ENCODE peak calls at places on chromosome 20, in four cellular contexts. V is IMR-90, E is HepG2, A is HEK293T. N is an unnamed sample.

GRCh38 chr20:36128463-36129176 is 25.9 kb upstream of the EPB41L1 start:
- DNase-seq in V (peak), A (no peak), E (no peak), N (peak)

GRCh38 chr20:48404598-48404997 is 423.2 kb downstream of the PREX1 start:
- DNase-seq in A (peak), E (peak), V (no peak), N (peak)

GRCh38 chr20:24141111-24141510 is 152.5 kb upstream of the GGTLC1 start:
- DNase-seq in V (no peak), A (no peak), E (no peak), N (no peak)

GRCh38 chr20:42740191-42740870 is 449.4 kb downstream of the PTPRT start:
- DNase-seq in A (no peak), V (no peak), E (no peak), N (no peak)

GRCh38 chr20:1720845-1721475 is 63.4 kb upstream of the SIRPG start:
- DNase-seq in E (no peak), V (no peak), A (no peak), N (no peak)

GRCh38 chr20:35561268-35561667 is 19.4 kb downstream of the ERGIC3 start:
- DNase-seq in A (peak), V (peak), E (peak), N (peak)

GRCh38 chr20:47220161-47220582 is 136.3 kb downstream of the ZMYND8 start:
- DNase-seq in A (peak), E (peak), V (no peak), N (peak)

GRCh38 chr20:59831024-59831900 is 102.2 kb downstream of the SYCP2 start:
- DNase-seq in V (no peak), A (no peak), E (no peak), N (no peak)

GRCh38 chr20:60046011-60046413 is 87.8 kb downstream of the CDH26 start:
- DNase-seq in A (no peak), V (peak), E (no peak), N (no peak)

GRCh38 chr20:49345538-49345937 is 67.7 kb upstream of the ZNFX1 start:
- DNase-seq in A (no peak), E (no peak), V (peak), N (no peak)

GRCh38 chr20:24106801-24107158 is 118.2 kb upstream of the GGTLC1 start:
- DNase-seq in E (no peak), A (no peak), V (no peak), N (no peak)

GRCh38 chr20:828987-829386 is 4.5 kb upstream of the FAM110A start:
- DNase-seq in V (no peak), A (no peak), E (no peak), N (no peak)

GRCh38 chr20:50588034-50588736 is 78.0 kb downstream of the PTPN1 start:
- DNase-seq in V (peak), A (peak), E (peak), N (peak)

GRCh38 chr20:13158339-13158738 is 62.7 kb upstream of the ISM1 start:
- DNase-seq in V (no peak), A (no peak), E (no peak), N (no peak)
- TF ChIP-seq BHLHE40 in V (no peak), A (no peak), E (no peak), N (no peak)

GRCh38 chr20:63057133-63058117 is 50.7 kb upstream of the BHLHE23 start:
- DNase-seq in E (no peak), A (no peak), V (no peak), N (no peak)

GRCh38 chr20:63056236-63057132 is 49.7 kb upstream of the BHLHE23 start:
- DNase-seq in V (no peak), A (peak), E (no peak), N (peak)

GRCh38 chr20:63054695-63055240 is 48.0 kb upstream of the BHLHE23 start:
- DNase-seq in E (no peak), A (no peak), V (no peak), N (no peak)

GRCh38 chr20:63054103-63054474 is 47.3 kb upstream of the BHLHE23 start:
- DNase-seq in A (no peak), V (no peak), E (no peak), N (no peak)

DNA sequence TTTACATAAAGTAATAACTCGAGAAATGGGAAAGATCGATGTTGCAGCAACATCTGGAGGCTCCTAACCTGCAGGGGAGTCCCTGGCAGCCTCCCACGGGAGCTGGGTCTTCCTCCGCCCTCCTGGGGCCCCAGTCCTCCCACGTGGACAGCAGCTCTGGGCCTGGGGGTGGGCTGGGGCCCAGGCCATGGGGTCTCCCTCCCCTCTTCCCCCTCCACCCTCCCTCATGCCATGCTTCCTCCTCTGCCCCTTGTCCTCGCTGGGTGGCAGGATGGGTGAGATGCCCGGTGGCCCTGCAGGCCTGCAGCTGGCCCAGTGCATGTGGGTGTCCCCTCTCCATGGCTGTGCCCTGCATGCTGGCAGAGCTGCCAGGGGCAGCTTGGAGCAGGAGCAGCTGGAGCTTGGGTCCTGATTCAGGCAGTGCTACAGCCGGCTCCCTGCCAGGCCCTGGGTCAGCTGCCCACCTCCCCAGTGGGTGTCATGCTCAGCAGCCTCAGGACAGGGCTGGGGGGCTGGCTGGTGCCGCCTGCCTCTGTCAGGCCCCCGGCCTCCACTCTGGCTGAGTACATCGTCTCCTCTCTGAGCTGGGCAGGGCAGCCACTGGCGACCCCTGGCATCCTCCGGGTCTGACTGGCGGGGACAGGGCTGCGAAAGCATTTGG is 48.9 kb upstream of the BHLHE23 start:
- DNase-seq in E (no peak), A (no peak), V (no peak), N (no peak)
- TF ChIP-seq BHLHE40 in E (no peak), A (no peak), V (no peak), N (no peak)

GRCh38 chr20:4817230-4817671 is 95.5 kb downstream of the PRND start:
- DNase-seq in V (no peak), A (no peak), E (peak), N (peak)
- TF ChIP-seq BHLHE40 in V (no peak), A (no peak), E (no peak), N (no peak)

DNA sequence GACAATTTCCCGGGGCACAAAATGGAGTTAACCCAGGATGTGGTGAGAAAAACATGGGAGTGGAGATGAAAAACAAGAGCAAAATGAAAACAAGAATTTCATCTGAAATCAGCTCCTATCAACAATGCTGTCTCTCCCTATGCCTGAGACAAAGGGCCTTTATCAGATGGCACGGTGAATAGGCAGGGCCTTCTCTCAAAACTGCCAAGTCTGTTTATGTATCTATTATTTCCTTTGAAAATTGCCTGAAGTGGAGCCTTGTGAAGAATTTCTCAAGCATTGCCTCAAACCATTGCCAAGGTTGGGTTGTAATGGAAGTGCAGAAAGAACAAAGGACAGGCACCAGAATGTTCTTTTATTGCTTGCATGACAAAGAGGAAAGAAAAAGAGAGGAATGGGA is 74.7 kb downstream of the BTBD3 start:
- DNase-seq in A (no peak), V (no peak), E (no peak), N (no peak)
- TF ChIP-seq BHLHE40 in A (no peak), V (no peak), E (no peak), N (no peak)

DNA sequence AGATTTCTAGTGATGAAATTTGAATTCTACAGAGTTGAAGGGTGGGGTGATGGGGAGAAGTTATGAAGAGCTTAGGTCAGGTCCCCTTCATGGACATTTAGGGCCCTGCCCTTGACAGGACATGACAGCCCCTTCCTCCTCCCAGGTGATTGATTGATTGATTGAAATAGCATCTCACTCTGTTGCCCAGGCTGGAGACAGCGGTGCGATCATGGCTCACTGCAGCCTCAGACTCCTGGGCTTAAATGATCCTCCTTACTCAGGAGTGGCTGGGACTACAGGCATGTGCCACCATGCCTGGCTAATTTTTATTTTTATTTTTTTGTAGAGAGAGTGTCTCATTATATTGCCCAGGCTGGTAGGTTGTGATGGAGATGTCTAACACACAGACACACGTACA is 174.0 kb upstream of the RNF24 start:
- DNase-seq in V (no peak), E (no peak), A (no peak), N (no peak)
- TF ChIP-seq BHLHE40 in V (no peak), E (no peak), A (no peak), N (no peak)

DNA sequence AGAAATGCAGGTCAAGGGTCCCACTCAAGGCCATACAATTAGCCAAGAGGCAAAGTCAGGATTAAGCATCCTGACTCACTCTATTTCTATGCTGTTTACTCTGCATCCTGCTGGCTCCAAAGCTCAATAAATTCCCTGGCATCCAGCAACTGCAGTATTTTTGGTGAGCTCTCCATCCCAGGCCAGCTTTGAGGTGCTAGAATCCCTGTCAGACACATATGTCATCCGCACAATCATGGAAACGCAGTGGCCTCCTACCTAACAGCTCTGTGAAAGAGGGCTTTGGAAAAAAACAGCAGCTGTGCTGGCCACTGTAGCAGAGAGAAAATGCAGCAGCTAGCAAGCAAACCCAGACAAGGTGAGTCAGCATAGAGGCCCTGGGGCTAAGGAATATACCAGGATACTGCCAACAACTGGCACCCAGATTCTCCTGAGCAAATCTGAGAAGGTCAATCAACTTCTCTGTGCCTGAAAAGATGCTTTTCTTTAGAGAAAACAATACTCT is 58.4 kb downstream of the ANKEF1 start:
- DNase-seq in A (no peak), E (no peak), V (peak), N (peak)
- TF ChIP-seq BHLHE40 in A (no peak), E (no peak), V (no peak), N (no peak)